ENCODE peak calls at places on chromosomes 3 and 15, in nine cellular contexts. F is GM13976, G is RCC 7860, L is mammary epithelial cell, U is NCI-H1694 treated with DMSO at 0.1 percent for 48 hours, N is transverse colon, H is PC-3, R is GM23248, B is NCI-H774. J is an unnamed sample.

GRCh38 chr3:189841474-189842205 is 210.5 kb downstream of the TP63 start:
- DNase-seq in F (no peak), G (peak), L (peak), U (no peak), N (no peak), H (peak), R (peak), B (no peak), J (peak)

GRCh38 chr3:15309662-15310335 is 22.6 kb downstream of the SH3BP5 start:
- DNase-seq in F (no peak), G (no peak), L (peak), U (no peak), N (no peak), H (peak), R (peak), B (no peak), J (no peak)

GRCh38 chr15:50786871-50787270 is 21.4 kb upstream of the SPPL2A start:
- DNase-seq in F (no peak), G (no peak), L (peak), U (no peak), N (no peak), H (peak), R (peak), B (no peak), J (no peak)

GRCh38 chr3:155370198-155370597 is 76.7 kb upstream of the STRIT1 start:
- DNase-seq in F (no peak), G (no peak), L (no peak), U (no peak), N (no peak), H (no peak), R (no peak), B (no peak), J (no peak)

GRCh38 chr15:35522061-35522460 is 23.9 kb downstream of the DPH6 start:
- DNase-seq in F (no peak), G (no peak), L (no peak), U (no peak), N (no peak), H (peak), R (no peak), B (no peak), J (no peak)

GRCh38 chr3:171704002-171704401 is 106.3 kb downstream of the PLD1 start:
- DNase-seq in F (no peak), G (peak), L (peak), U (peak), N (peak), H (peak), R (peak), B (no peak), J (peak)

GRCh38 chr15:62545392-62546227 is 380.5 kb upstream of the C2CD4B start:
- DNase-seq in F (no peak), G (no peak), L (peak), U (no peak), N (peak), H (peak), R (peak), B (no peak), J (peak)

GRCh38 chr3:190883973-190884832 is 21.7 kb upstream of the GMNC start:
- DNase-seq in F (peak), G (peak), L (peak), U (peak), N (peak), H (peak), R (peak), B (peak), J (peak)

GRCh38 chr3:193825617-193826016 is 232.6 kb downstream of the OPA1 start:
- DNase-seq in F (no peak), G (no peak), L (no peak), U (no peak), N (no peak), H (no peak), R (no peak), B (no peak), J (no peak)

GRCh38 chr3:170256597-170256996 is 34.4 kb downstream of the PRKCI start:
- DNase-seq in F (no peak), G (no peak), L (no peak), U (no peak), N (no peak), H (no peak), R (no peak), B (no peak), J (no peak)

GRCh38 chr15:63846022-63846544 is 12.3 kb upstream of the HERC1 start:
- DNase-seq in F (no peak), G (no peak), L (no peak), U (no peak), N (no peak), H (no peak), R (no peak), B (no peak), J (no peak)

GRCh38 chr3:31265646-31266423 is 266.9 kb upstream of the STT3B start:
- DNase-seq in F (no peak), G (no peak), L (no peak), U (no peak), N (no peak), H (no peak), R (no peak), B (no peak), J (no peak)

GRCh38 chr3:16482770-16483531 is 30.5 kb downstream of the RFTN1 start:
- DNase-seq in F (peak), G (no peak), L (no peak), U (no peak), N (peak), H (no peak), R (no peak), B (peak), J (no peak)

GRCh38 chr3:71461098-71461497 is 122.4 kb downstream of the FOXP1 start:
- DNase-seq in F (no peak), G (no peak), L (no peak), U (no peak), N (no peak), H (peak), R (no peak), B (no peak), J (no peak)

GRCh38 chr3:81279481-81280273 is 481.8 kb downstream of the GBE1 start:
- DNase-seq in F (no peak), G (peak), L (no peak), U (no peak), N (no peak), H (peak), R (peak), B (no peak), J (no peak)

GRCh38 chr15:56795400-56795983 is 62.2 kb upstream of the ZNF280D start:
- DNase-seq in F (no peak), G (no peak), L (no peak), U (no peak), N (no peak), H (no peak), R (no peak), B (no peak), J (no peak)

GRCh38 chr3:43996379-43997301 is 245.0 kb upstream of the TOPAZ1 start:
- DNase-seq in F (peak), G (no peak), L (peak), U (no peak), N (no peak), H (no peak), R (peak), B (no peak), J (peak)

GRCh38 chr3:52820741-52821140 is 9.7 kb downstream of the ITIH4 start:
- DNase-seq in F (peak), G (no peak), L (no peak), U (peak), N (no peak), H (peak), R (peak), B (no peak), J (peak)

GRCh38 chr3:11085078-11085840 is 69.0 kb upstream of the HRH1 start:
- DNase-seq in F (no peak), G (no peak), L (peak), U (no peak), N (no peak), H (peak), R (peak), B (no peak), J (no peak)

GRCh38 chr15:70091649-70092461 is 5.9 kb downstream of the TLE3 start:
- DNase-seq in F (no peak), G (peak), L (peak), U (no peak), N (peak), H (peak), R (no peak), B (peak), J (no peak)

GRCh38 chr3:98655666-98656065 is 62.3 kb upstream of the CPOX start:
- DNase-seq in F (no peak), G (no peak), L (peak), U (no peak), N (no peak), H (peak), R (peak), B (no peak), J (no peak)

GRCh38 chr3:120417272-120417911 is 33.4 kb downstream of the FSTL1 start:
- DNase-seq in F (peak), G (peak), L (peak), U (peak), N (peak), H (peak), R (peak), B (peak), J (peak)

GRCh38 chr15:99148851-99149276 is 44.0 kb downstream of the SYNM start:
- DNase-seq in F (no peak), G (no peak), L (no peak), U (no peak), N (no peak), H (no peak), R (no peak), B (no peak), J (no peak)

GRCh38 chr3:18442743-18443669 is 17.9 kb upstream of the SATB1 start:
- DNase-seq in F (peak), G (no peak), L (no peak), U (no peak), N (no peak), H (no peak), R (no peak), B (no peak), J (no peak)

GRCh38 chr15:92883643-92884458 is 16.3 kb upstream of the CHD2 start:
- DNase-seq in F (no peak), G (peak), L (peak), U (peak), N (no peak), H (no peak), R (peak), B (no peak), J (peak)

GRCh38 chr3:66442254-66443249 is 58.3 kb downstream of the LRIG1 start:
- DNase-seq in F (no peak), G (peak), L (peak), U (no peak), N (peak), H (peak), R (peak), B (no peak), J (peak)